ENCODE peak calls at places on chromosomes 2 and 18, in six cellular contexts. I, W, F, N, P and Y are unnamed samples.

GRCh38 chr18:42157420-42157819 is 202.4 kb downstream of the PIK3C3 start:
- DNase-seq in I (no peak), W (no peak), F (no peak), N (no peak), P (no peak), Y (no peak)

GRCh38 chr2:218332920-218333645 is 23.6 kb upstream of the CATIP start:
- DNase-seq in I (no peak), W (no peak), F (no peak), N (no peak), P (peak; percentile 73), Y (no peak)

GRCh38 chr18:42374961-42375360 is 419.9 kb downstream of the PIK3C3 start:
- DNase-seq in I (no peak), W (no peak), F (no peak), N (no peak), P (no peak), Y (no peak)

GRCh38 chr2:231541605-231542509 is 11.6 kb upstream of the NMUR1 start:
- DNase-seq in I (no peak), W (no peak), F (no peak), N (no peak), P (no peak), Y (no peak)

GRCh38 chr2:241815477-241816430 is 6.8 kb downstream of the NEU4 start:
- DNase-seq in I (no peak), W (no peak), F (no peak), N (no peak), P (peak; percentile 72), Y (no peak)

GRCh38 chr2:108444941-108445840 is 3.8 kb upstream of the GCC2 start:
- DNase-seq in I (no peak), W (no peak), F (no peak), N (no peak), P (no peak), Y (no peak)

GRCh38 chr2:57333221-57333620 is 713.4 kb upstream of the VRK2 start:
- DNase-seq in I (no peak), W (no peak), F (no peak), N (no peak), P (no peak), Y (no peak)

GRCh38 chr2:159000072-159000471 is 31.6 kb downstream of the TANC1 start:
- DNase-seq in I (no peak), W (no peak), F (no peak), N (no peak), P (no peak), Y (no peak)

GRCh38 chr2:130327703-130328527 is 14.8 kb upstream of the IMP4 start:
- DNase-seq in I (no peak), W (no peak), F (no peak), N (no peak), P (no peak), Y (no peak)

GRCh38 chr18:62957885-62958472 is 242.6 kb downstream of the PHLPP1 start:
- DNase-seq in I (peak; percentile 47), W (no peak), F (no peak), N (peak; percentile 35), P (no peak), Y (peak; percentile 45)

GRCh38 chr2:90077948-90078347 is 1386.5 kb downstream of the RPIA start:
- DNase-seq in I (no peak), W (no peak), F (no peak), N (no peak), P (no peak), Y (no peak)

GRCh38 chr2:134550566-134551164 is 168.1 kb downstream of the TMEM163 start:
- DNase-seq in I (no peak), W (no peak), F (no peak), N (no peak), P (no peak), Y (no peak)

GRCh38 chr2:41941831-41942230 is 106.0 kb upstream of the PKDCC start:
- DNase-seq in I (no peak), W (no peak), F (no peak), N (no peak), P (no peak), Y (no peak)

GRCh38 chr18:49630246-49630699 is 68.4 kb downstream of the LIPG start:
- DNase-seq in I (no peak), W (peak; percentile 46), F (no peak), N (no peak), P (no peak), Y (no peak)

GRCh38 chr2:227186751-227187150 is 22.3 kb downstream of the COL4A3 start:
- DNase-seq in I (no peak), W (no peak), F (no peak), N (no peak), P (no peak), Y (no peak)

GRCh38 chr18:8379187-8379941 is 229.9 kb upstream of the RAB12 start:
- DNase-seq in I (no peak), W (no peak), F (no peak), N (no peak), P (no peak), Y (no peak)

GRCh38 chr2:25903216-25903776 is 25.0 kb upstream of the ASXL2 start:
- DNase-seq in I (no peak), W (no peak), F (no peak), N (no peak), P (no peak), Y (no peak)

GRCh38 chr2:141513853-141514252 is 617.0 kb downstream of the LRP1B start:
- DNase-seq in I (no peak), W (no peak), F (no peak), N (no peak), P (no peak), Y (no peak)

GRCh38 chr2:69011611-69012157 is 1.3 kb upstream of the ANTXR1 start:
- DNase-seq in I (no peak), W (no peak), F (no peak), N (no peak), P (no peak), Y (no peak)

GRCh38 chr2:177731384-177731783 is 338.8 kb downstream of the AGPS start:
- DNase-seq in I (no peak), W (no peak), F (no peak), N (no peak), P (no peak), Y (peak; percentile 40)

GRCh38 chr18:79871481-79872091 is 73.8 kb downstream of the KCNG2 start:
- DNase-seq in I (no peak), W (no peak), F (no peak), N (no peak), P (no peak), Y (no peak)

GRCh38 chr2:197128126-197128525 is 182.5 kb downstream of the ANKRD44 start:
- DNase-seq in I (no peak), W (no peak), F (no peak), N (no peak), P (no peak), Y (no peak)

GRCh38 chr2:126866451-126866850 is 32.2 kb upstream of the TEX51 start:
- DNase-seq in I (no peak), W (no peak), F (no peak), N (no peak), P (no peak), Y (no peak)

GRCh38 chr2:232236200-232236599 is 142.4 kb upstream of the ALPP start:
- DNase-seq in I (no peak), W (no peak), F (no peak), N (no peak), P (no peak), Y (no peak)

GRCh38 chr2:233063269-233063975 is 3.3 kb downstream of the INPP5D start:
- DNase-seq in I (no peak), W (no peak), F (no peak), N (no peak), P (no peak), Y (no peak)

GRCh38 chr2:45083175-45083574 is 73.9 kb upstream of the SIX2 start:
- DNase-seq in I (no peak), W (no peak), F (no peak), N (no peak), P (no peak), Y (peak; percentile 53)

GRCh38 chr2:157592983-157593382 is 35.7 kb downstream of the ACVR1C start:
- DNase-seq in I (no peak), W (no peak), F (peak; percentile 1), N (no peak), P (no peak), Y (no peak)

GRCh38 chr18:24296273-24296672 is 101.4 kb downstream of the OSBPL1A start:
- DNase-seq in I (no peak), W (no peak), F (no peak), N (no peak), P (no peak), Y (no peak)

GRCh38 chr2:168060956-168061750 is 186.2 kb downstream of the STK39 start:
- DNase-seq in I (no peak), W (no peak), F (peak; percentile 5), N (no peak), P (no peak), Y (no peak)

GRCh38 chr18:44680271-44681038 is at the start of gene SETBP1:
- DNase-seq in I (peak; percentile 71), W (peak; percentile 72), F (peak; percentile 42), N (no peak), P (peak; percentile 95), Y (peak; percentile 46)